ENCODE peak calls at places on chromosome 18, in ten cellular contexts. L is brain microvascular endothelial cell; M is anterior cingulate cortex; U is stimulated activated CD4-positive, alpha-beta T cell treated with anti-CD3 and anti-CD28 coated beads, Interleukin-1b, Interleukin-23, amount 100 ng/mL, for 1 hour; F is iris pigment epithelial cell; P is Calu3; I is HCT116; W is NCI-H1930; K is activated T-cell treated with anti-CD3 and anti-CD28 coated beads, Interleukin-2, amount 50 U/mL, for 24 hours; Y is NCI-H510A. A is an unnamed sample.

GRCh38 chr18:12774982-12775381 is 72.1 kb downstream of the PSMG2 start:
- DNase-seq in W (no peak), F (no peak), P (no peak), I (no peak), U (no peak), L (no peak), M (no peak), Y (no peak), K (no peak), A (no peak)

GRCh38 chr18:73201940-73202339 is 334.2 kb upstream of the NETO1 start:
- DNase-seq in P (no peak), Y (no peak), K (no peak), L (peak), F (peak), I (no peak), W (no peak), U (no peak), M (no peak), A (no peak)

GRCh38 chr18:80191907-80192652 is 55.2 kb downstream of the PARD6G start:
- DNase-seq in Y (no peak), L (no peak), U (no peak), W (no peak), M (no peak), P (no peak), K (no peak), F (no peak), I (no peak), A (no peak)

GRCh38 chr18:34492652-34493051 is 217.4 kb upstream of the DTNA start:
- DNase-seq in W (peak), K (no peak), L (no peak), P (no peak), F (no peak), U (no peak), I (no peak), Y (peak), M (no peak), A (no peak)

GRCh38 chr18:9905401-9905922 is 8.4 kb upstream of the VAPA start:
- DNase-seq in Y (no peak), U (no peak), L (no peak), F (no peak), M (no peak), I (no peak), P (no peak), K (no peak), W (no peak), A (peak)

GRCh38 chr18:34767601-34768027 is 57.5 kb downstream of the DTNA start:
- DNase-seq in W (no peak), K (no peak), U (no peak), I (no peak), P (no peak), Y (no peak), L (peak), F (peak), M (no peak), A (peak)

GRCh38 chr18:25650201-25650941 is 298.4 kb upstream of the ZNF521 start:
- DNase-seq in F (peak), L (peak), W (no peak), K (no peak), Y (no peak), I (no peak), P (no peak), M (no peak), U (no peak), A (peak)

GRCh38 chr18:59005266-59005665 is 134.4 kb upstream of the SEC11C start:
- DNase-seq in P (peak), I (no peak), Y (no peak), L (peak), M (no peak), K (no peak), W (no peak), F (peak), U (no peak), A (peak)

GRCh38 chr18:22930089-22930713 is 2.9 kb upstream of the RBBP8 start:
- DNase-seq in K (peak), F (peak), Y (no peak), I (peak), W (peak), P (peak), U (peak), L (peak), M (peak), A (peak)

GRCh38 chr18:21004721-21005120 is 106.9 kb downstream of the ROCK1 start:
- DNase-seq in F (peak), K (no peak), U (no peak), P (no peak), L (peak), I (no peak), Y (no peak), M (no peak), W (no peak), A (peak)

GRCh38 chr18:9066358-9066757 is 36.1 kb upstream of the NDUFV2 start:
- DNase-seq in F (no peak), I (no peak), U (no peak), M (no peak), Y (no peak), W (no peak), L (no peak), P (no peak), K (no peak), A (no peak)

GRCh38 chr18:53941601-53942335 is 282.7 kb downstream of the MBD2 start:
- DNase-seq in W (no peak), Y (no peak), L (no peak), F (no peak), U (no peak), K (no peak), I (no peak), M (no peak), P (no peak), A (peak)

GRCh38 chr18:75088622-75089211 is 120.2 kb downstream of the PTGR3 start:
- DNase-seq in I (no peak), P (no peak), Y (no peak), W (no peak), F (no peak), L (no peak), K (no peak), M (no peak), U (no peak), A (no peak)

GRCh38 chr18:1467461-1467964 is 562.8 kb downstream of the ADCYAP1 start:
- DNase-seq in P (no peak), I (no peak), Y (no peak), M (no peak), F (no peak), U (no peak), L (no peak), W (no peak), K (no peak), A (no peak)

GRCh38 chr18:46497129-46497528 is 159.9 kb downstream of the LOXHD1 start:
- DNase-seq in U (no peak), L (peak), M (no peak), Y (no peak), F (peak), I (no peak), K (peak), P (peak), W (no peak), A (peak)

GRCh38 chr18:58721586-58722160 is 50.4 kb downstream of the MALT1 start:
- DNase-seq in I (no peak), M (no peak), F (peak), Y (no peak), U (no peak), P (no peak), K (no peak), W (no peak), L (no peak), A (peak)

GRCh38 chr18:54223568-54224241 is 764 bp downstream of the MBD2 start:
- DNase-seq in Y (peak), U (no peak), L (peak), M (no peak), I (peak), W (peak), F (peak), P (peak), K (peak), A (peak)